ENCODE peak calls at places on chromosomes 3 and 15, in six cellular contexts. One of them, this sample, is unnamed.

GRCh38 chr3:48222616-48223513 is at the start of gene CAMP:
- DNase-seq in A549: no peak
- DNase-seq in K562: no peak
- DNase-seq in endothelial cell of umbilical vein: no peak
- DNase-seq in HepG2: peak
- DNase-seq in H1: no peak
- DNase-seq in this sample: no peak

GRCh38 chr3:128170866-128171516 is 17.7 kb downstream of the EEFSEC start:
- DNase-seq in A549: peak
- DNase-seq in K562: peak
- DNase-seq in endothelial cell of umbilical vein: peak
- DNase-seq in HepG2: peak
- DNase-seq in H1: no peak
- DNase-seq in this sample: peak

GRCh38 chr3:45104715-45105711 is 41.2 kb downstream of the CDCP1 start:
- DNase-seq in A549: no peak
- DNase-seq in K562: no peak
- DNase-seq in endothelial cell of umbilical vein: no peak
- DNase-seq in HepG2: no peak
- DNase-seq in H1: no peak
- DNase-seq in this sample: no peak

GRCh38 chr15:66617137-66618090 is 51.6 kb upstream of the LCTL start:
- DNase-seq in A549: no peak
- DNase-seq in K562: no peak
- DNase-seq in endothelial cell of umbilical vein: peak
- DNase-seq in HepG2: peak
- DNase-seq in H1: no peak
- DNase-seq in this sample: peak

GRCh38 chr3:118618247-118619040 is 416.2 kb downstream of the IGSF11 start:
- DNase-seq in A549: no peak
- DNase-seq in K562: no peak
- DNase-seq in endothelial cell of umbilical vein: no peak
- DNase-seq in HepG2: no peak
- DNase-seq in H1: no peak
- DNase-seq in this sample: no peak

GRCh38 chr3:151203053-151203420 is at the start of gene GPR171:
- DNase-seq in A549: no peak
- DNase-seq in K562: no peak
- DNase-seq in endothelial cell of umbilical vein: no peak
- DNase-seq in HepG2: no peak
- DNase-seq in H1: no peak
- DNase-seq in this sample: no peak

GRCh38 chr3:165643433-165643824 is 193.8 kb downstream of the BCHE start:
- DNase-seq in A549: no peak
- DNase-seq in K562: no peak
- DNase-seq in endothelial cell of umbilical vein: no peak
- DNase-seq in HepG2: no peak
- DNase-seq in H1: no peak
- DNase-seq in this sample: no peak

GRCh38 chr3:194381460-194381875 is 11.9 kb upstream of the LRRC15 start:
- DNase-seq in A549: no peak
- DNase-seq in K562: no peak
- DNase-seq in endothelial cell of umbilical vein: no peak
- DNase-seq in HepG2: no peak
- DNase-seq in H1: no peak
- DNase-seq in this sample: no peak

GRCh38 chr3:108420926-108421325 is 89.5 kb downstream of the MYH15 start:
- DNase-seq in A549: no peak
- DNase-seq in K562: no peak
- DNase-seq in endothelial cell of umbilical vein: no peak
- DNase-seq in HepG2: no peak
- DNase-seq in H1: no peak
- DNase-seq in this sample: no peak

GRCh38 chr3:17632401-17633100 is 109.9 kb downstream of the TBC1D5 start:
- DNase-seq in A549: no peak
- DNase-seq in K562: peak
- DNase-seq in endothelial cell of umbilical vein: peak
- DNase-seq in HepG2: no peak
- DNase-seq in H1: no peak
- DNase-seq in this sample: no peak
- TF ChIP-seq JUN in A549: no peak
- TF ChIP-seq JUN in K562: no peak
- TF ChIP-seq JUN in endothelial cell of umbilical vein: no peak
- TF ChIP-seq JUN in HepG2: no peak
- TF ChIP-seq JUN in H1: no peak
- TF ChIP-seq JUN in this sample: no peak

GRCh38 chr15:70095387-70096214 is 2.1 kb downstream of the TLE3 start:
- DNase-seq in A549: no peak
- DNase-seq in K562: peak
- DNase-seq in endothelial cell of umbilical vein: peak
- DNase-seq in HepG2: no peak
- DNase-seq in H1: peak
- DNase-seq in this sample: peak
- TF ChIP-seq JUN in A549: no peak
- TF ChIP-seq JUN in K562: no peak
- TF ChIP-seq JUN in endothelial cell of umbilical vein: no peak
- TF ChIP-seq JUN in HepG2: no peak
- TF ChIP-seq JUN in H1: no peak
- TF ChIP-seq JUN in this sample: no peak

DNA sequence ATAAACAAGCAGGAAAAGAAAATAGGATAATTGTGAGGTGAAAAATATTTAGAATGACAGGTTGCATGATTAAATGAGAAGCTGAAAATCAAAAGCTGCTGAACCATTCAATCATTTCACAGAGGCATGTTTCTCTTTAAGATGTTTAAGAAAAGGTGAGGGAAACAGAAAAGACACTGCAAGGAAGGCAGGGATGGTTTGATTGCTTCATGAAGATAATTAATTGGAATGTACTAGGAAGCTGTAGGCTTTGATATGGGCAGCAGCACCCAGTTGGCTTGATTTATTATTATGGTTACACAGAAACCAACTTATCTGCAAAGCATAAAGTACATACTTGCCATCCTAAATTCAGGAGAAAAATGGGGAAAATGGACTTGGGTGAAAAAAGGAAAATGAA is 234.6 kb downstream of the SUCLG2 start:
- DNase-seq in A549: no peak
- DNase-seq in K562: no peak
- DNase-seq in endothelial cell of umbilical vein: no peak
- DNase-seq in HepG2: no peak
- DNase-seq in H1: no peak
- DNase-seq in this sample: no peak
- TF ChIP-seq JUN in A549: no peak
- TF ChIP-seq JUN in K562: no peak
- TF ChIP-seq JUN in endothelial cell of umbilical vein: no peak
- TF ChIP-seq JUN in HepG2: no peak
- TF ChIP-seq JUN in H1: no peak
- TF ChIP-seq JUN in this sample: no peak

DNA sequence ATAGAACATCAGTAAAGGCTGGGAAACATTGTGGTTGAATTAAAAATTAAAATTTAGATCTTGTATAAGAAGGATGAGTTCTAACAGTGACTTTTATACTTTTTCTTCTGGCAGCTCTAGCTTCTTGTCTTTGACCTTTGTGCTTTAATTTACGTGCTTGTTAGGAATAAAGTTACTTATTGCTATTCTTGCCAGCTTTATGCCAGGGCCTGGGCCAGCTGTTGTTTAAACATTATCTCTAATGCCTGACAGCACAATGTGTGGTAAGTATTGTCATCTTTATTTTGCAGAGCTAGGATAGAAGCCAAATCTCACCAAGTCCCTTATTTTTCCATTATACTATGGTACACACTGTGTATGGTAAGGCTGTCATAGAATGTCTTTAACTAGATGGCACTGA is 766.7 kb upstream of the GOLIM4 start:
- DNase-seq in A549: no peak
- DNase-seq in K562: no peak
- DNase-seq in endothelial cell of umbilical vein: no peak
- DNase-seq in HepG2: no peak
- DNase-seq in H1: no peak
- DNase-seq in this sample: no peak
- TF ChIP-seq JUN in A549: no peak
- TF ChIP-seq JUN in K562: no peak
- TF ChIP-seq JUN in endothelial cell of umbilical vein: no peak
- TF ChIP-seq JUN in HepG2: no peak
- TF ChIP-seq JUN in H1: no peak
- TF ChIP-seq JUN in this sample: no peak